ENCODE peak calls at places on chromosomes 4 and X, in four cellular contexts. One of them, this sample, is unnamed.

GRCh38 chr4:114598191-114599121 is at the start of gene UGT8:
- DNase-seq in GM06990: peak; percentile 73
- DNase-seq in AG04450: no peak
- DNase-seq in left lung: peak; percentile 61
- DNase-seq in this sample: no peak

GRCh38 chr4:165813606-165814005 is 59.4 kb upstream of the TLL1 start:
- DNase-seq in GM06990: no peak
- DNase-seq in AG04450: no peak
- DNase-seq in left lung: no peak
- DNase-seq in this sample: no peak

GRCh38 chrX:49959602-49960001 is 37.2 kb downstream of the CLCN5 start:
- DNase-seq in GM06990: no peak
- DNase-seq in AG04450: no peak
- DNase-seq in left lung: no peak
- DNase-seq in this sample: no peak

GRCh38 chrX:97539970-97540519 is 656.3 kb downstream of the RPA4 start:
- DNase-seq in GM06990: no peak
- DNase-seq in AG04450: no peak
- DNase-seq in left lung: no peak
- DNase-seq in this sample: no peak

GRCh38 chr4:36823199-36823967 is 421.2 kb upstream of the NWD2 start:
- DNase-seq in GM06990: no peak
- DNase-seq in AG04450: no peak
- DNase-seq in left lung: no peak
- DNase-seq in this sample: no peak

GRCh38 chrX:2449135-2449886 is 51.5 kb downstream of the DHRSX start:
- DNase-seq in GM06990: no peak
- DNase-seq in AG04450: no peak
- DNase-seq in left lung: no peak
- DNase-seq in this sample: no peak

GRCh38 chr4:42750091-42750490 is 93.2 kb upstream of the ATP8A1 start:
- DNase-seq in GM06990: no peak
- DNase-seq in AG04450: no peak
- DNase-seq in left lung: no peak
- DNase-seq in this sample: no peak

GRCh38 chr4:63325140-63325539 is 1084.1 kb downstream of the TECRL start:
- DNase-seq in GM06990: no peak
- DNase-seq in AG04450: no peak
- DNase-seq in left lung: no peak
- DNase-seq in this sample: no peak

GRCh38 chrX:74133156-74133796 is 170.7 kb upstream of the ZCCHC13 start:
- DNase-seq in GM06990: peak; percentile 12
- DNase-seq in AG04450: peak; percentile 18
- DNase-seq in left lung: no peak
- DNase-seq in this sample: peak; percentile 17

GRCh38 chr4:80963051-80963450 is 67.5 kb upstream of the BMP3 start:
- DNase-seq in GM06990: no peak
- DNase-seq in AG04450: no peak
- DNase-seq in left lung: no peak
- DNase-seq in this sample: no peak

GRCh38 chrX:24877854-24878650 is 137.7 kb downstream of the ARX start:
- DNase-seq in GM06990: no peak
- DNase-seq in AG04450: no peak
- DNase-seq in left lung: no peak
- DNase-seq in this sample: no peak

GRCh38 chrX:131072871-131073571 is 14.9 kb downstream of the ARHGAP36 start:
- DNase-seq in GM06990: no peak
- DNase-seq in AG04450: no peak
- DNase-seq in left lung: no peak
- DNase-seq in this sample: no peak

GRCh38 chr4:169815606-169816005 is 57.9 kb upstream of the HPF1 start:
- DNase-seq in GM06990: no peak
- DNase-seq in AG04450: no peak
- DNase-seq in left lung: no peak
- DNase-seq in this sample: no peak

GRCh38 chr4:109375778-109376414 is 57.7 kb upstream of the SEC24B start:
- DNase-seq in GM06990: no peak
- DNase-seq in AG04450: no peak
- DNase-seq in left lung: peak; percentile 40
- DNase-seq in this sample: no peak

GRCh38 chr4:141913928-141914327 is 277.5 kb downstream of the IL15 start:
- DNase-seq in GM06990: no peak
- DNase-seq in AG04450: no peak
- DNase-seq in left lung: no peak
- DNase-seq in this sample: no peak

GRCh38 chr4:10035130-10035529 is 13.8 kb upstream of the SLC2A9 start:
- DNase-seq in GM06990: no peak
- DNase-seq in AG04450: no peak
- DNase-seq in left lung: no peak
- DNase-seq in this sample: no peak

GRCh38 chr4:16505726-16506125 is 279.5 kb upstream of the TAPT1 start:
- DNase-seq in GM06990: no peak
- DNase-seq in AG04450: no peak
- DNase-seq in left lung: no peak
- DNase-seq in this sample: no peak

GRCh38 chrX:39605183-39605582 is 492.6 kb downstream of the BCOR start:
- DNase-seq in GM06990: no peak
- DNase-seq in AG04450: no peak
- DNase-seq in left lung: no peak
- DNase-seq in this sample: no peak

GRCh38 chrX:38868941-38869378 is 67.7 kb downstream of the MID1IP1 start:
- DNase-seq in GM06990: no peak
- DNase-seq in AG04450: no peak
- DNase-seq in left lung: no peak
- DNase-seq in this sample: no peak

GRCh38 chrX:79154612-79155358 is 10.3 kb downstream of the GPR174 start:
- DNase-seq in GM06990: no peak
- DNase-seq in AG04450: no peak
- DNase-seq in left lung: no peak
- DNase-seq in this sample: no peak

GRCh38 chrX:139113682-139114081 is 402.2 kb upstream of the FGF13 start:
- DNase-seq in GM06990: no peak
- DNase-seq in AG04450: no peak
- DNase-seq in left lung: no peak
- DNase-seq in this sample: no peak

GRCh38 chr4:38837334-38837733 is 19.3 kb downstream of the TLR6 start:
- DNase-seq in GM06990: no peak
- DNase-seq in AG04450: no peak
- DNase-seq in left lung: no peak
- DNase-seq in this sample: no peak

GRCh38 chr4:81031389-81032173 is 1.1 kb downstream of the BMP3 start:
- DNase-seq in GM06990: no peak
- DNase-seq in AG04450: no peak
- DNase-seq in left lung: peak; percentile 33
- DNase-seq in this sample: peak; percentile 5

GRCh38 chrX:71454222-71454621 is 78.7 kb upstream of the OGT start:
- DNase-seq in GM06990: no peak
- DNase-seq in AG04450: no peak
- DNase-seq in left lung: no peak
- DNase-seq in this sample: no peak

DNA sequence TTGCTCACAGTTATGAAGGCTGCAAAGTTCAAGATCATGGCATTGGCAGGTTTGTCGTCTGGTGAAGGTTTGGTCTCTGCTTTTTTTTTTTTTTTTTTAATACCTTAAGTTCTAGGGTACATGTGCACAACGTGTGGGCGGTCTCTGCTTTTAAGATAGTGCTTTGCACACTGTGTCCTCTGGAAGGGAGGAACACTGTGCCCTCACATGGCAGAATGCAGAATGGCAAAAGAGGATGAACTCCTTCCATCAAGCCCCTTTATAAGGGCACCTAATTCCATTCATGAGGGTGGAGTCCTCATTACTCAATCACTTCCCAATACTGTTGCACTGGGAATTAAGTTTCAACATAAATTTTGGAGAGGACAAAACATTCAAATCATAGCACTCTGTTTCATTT is 101.4 kb downstream of the GLRA2 start:
- DNase-seq in GM06990: no peak
- DNase-seq in AG04450: no peak
- DNase-seq in left lung: no peak
- DNase-seq in this sample: no peak
- TF ChIP-seq CTCF in GM06990: no peak
- TF ChIP-seq CTCF in AG04450: peak; percentile 13
- TF ChIP-seq CTCF in left lung: no peak
- TF ChIP-seq CTCF in this sample: peak; percentile 0

GRCh38 chr4:113170818-113171468 is 121.5 kb downstream of the ANK2 start:
- DNase-seq in GM06990: no peak
- DNase-seq in AG04450: no peak
- DNase-seq in left lung: no peak
- DNase-seq in this sample: no peak
- TF ChIP-seq CTCF in GM06990: no peak
- TF ChIP-seq CTCF in AG04450: no peak
- TF ChIP-seq CTCF in left lung: no peak
- TF ChIP-seq CTCF in this sample: no peak

GRCh38 chr4:83758331-83758730 is 222.4 kb downstream of the GPAT3 start:
- DNase-seq in GM06990: no peak
- DNase-seq in AG04450: no peak
- DNase-seq in left lung: no peak
- DNase-seq in this sample: no peak

GRCh38 chr4:83751336-83751949 is 215.5 kb downstream of the GPAT3 start:
- DNase-seq in GM06990: no peak
- DNase-seq in AG04450: no peak
- DNase-seq in left lung: no peak
- DNase-seq in this sample: no peak

GRCh38 chr4:83757121-83757621 is 221.3 kb downstream of the GPAT3 start:
- DNase-seq in GM06990: no peak
- DNase-seq in AG04450: no peak
- DNase-seq in left lung: no peak
- DNase-seq in this sample: no peak

GRCh38 chr4:83753260-83753659 is 217.4 kb downstream of the GPAT3 start:
- DNase-seq in GM06990: no peak
- DNase-seq in AG04450: no peak
- DNase-seq in left lung: no peak
- DNase-seq in this sample: no peak
- TF ChIP-seq CTCF in GM06990: no peak
- TF ChIP-seq CTCF in AG04450: no peak
- TF ChIP-seq CTCF in left lung: no peak
- TF ChIP-seq CTCF in this sample: no peak

GRCh38 chr4:143555676-143556075 is 42.2 kb downstream of the SMARCA5 start:
- DNase-seq in GM06990: no peak
- DNase-seq in AG04450: no peak
- DNase-seq in left lung: no peak
- DNase-seq in this sample: no peak
- TF ChIP-seq CTCF in GM06990: no peak
- TF ChIP-seq CTCF in AG04450: no peak
- TF ChIP-seq CTCF in left lung: no peak
- TF ChIP-seq CTCF in this sample: no peak

This sample was measured in D721Med.